ENCODE peak calls at places on chromosomes 16 and 17, in seven cellular contexts. N is AG10803, R is BJ, Y is cardiac muscle cell, O is A549, P is AG09309, E is esophagus squamous epithelium. S is an unnamed sample.

GRCh38 chr17:64387545-64388171 is 3.0 kb downstream of the PECAM1 start:
- DNase-seq in N (no peak), R (no peak), Y (no peak), O (no peak), P (no peak), E (no peak), S (no peak)

GRCh38 chr16:85415196-85415988 is 197.7 kb upstream of the GSE1 start:
- DNase-seq in N (no peak), R (no peak), Y (no peak), O (no peak), P (no peak), E (no peak), S (no peak)

GRCh38 chr17:57801044-57801711 is 48.7 kb downstream of the MRPS23 start:
- DNase-seq in N (no peak), R (no peak), Y (no peak), O (no peak), P (no peak), E (no peak), S (no peak)

GRCh38 chr17:77375917-77376651 is 235.3 kb downstream of the SEC14L1 start:
- DNase-seq in N (peak; percentile 82), R (no peak), Y (peak; percentile 82), O (no peak), P (no peak), E (no peak), S (no peak)

GRCh38 chr16:67470314-67470713 is 10.6 kb downstream of the ATP6V0D1 start:
- DNase-seq in N (peak; percentile 47), R (no peak), Y (no peak), O (no peak), P (no peak), E (no peak), S (no peak)

GRCh38 chr16:48628359-48628985 is 18.5 kb upstream of the N4BP1 start:
- DNase-seq in N (no peak), R (no peak), Y (no peak), O (no peak), P (no peak), E (no peak), S (no peak)

GRCh38 chr16:72850863-72851262 is 197.1 kb downstream of the ZFHX3 start:
- DNase-seq in N (peak; percentile 65), R (no peak), Y (peak; percentile 48), O (no peak), P (no peak), E (no peak), S (no peak)

GRCh38 chr16:87418644-87419043 is 26.5 kb downstream of the MAP1LC3B start:
- DNase-seq in N (no peak), R (no peak), Y (no peak), O (no peak), P (no peak), E (no peak), S (no peak)

GRCh38 chr17:10144456-10144855 is 54.0 kb downstream of the GAS7 start:
- DNase-seq in N (no peak), R (no peak), Y (peak; percentile 51), O (no peak), P (no peak), E (no peak), S (no peak)

GRCh38 chr17:7478276-7479138 is 924 bp downstream of the ZBTB4 start:
- DNase-seq in N (peak; percentile 48), R (no peak), Y (peak; percentile 43), O (peak; percentile 65), P (no peak), E (no peak), S (no peak)

GRCh38 chr17:15398291-15398690 is 56.9 kb upstream of the TEKT3 start:
- DNase-seq in N (peak; percentile 76), R (no peak), Y (peak; percentile 32), O (no peak), P (no peak), E (no peak), S (no peak)

GRCh38 chr16:80804061-80804450 is 342 bp downstream of the CDYL2 start:
- DNase-seq in N (peak; percentile 75), R (no peak), Y (peak; percentile 76), O (no peak), P (peak; percentile 17), E (no peak), S (no peak)

GRCh38 chr17:43880420-43880991 is 26.8 kb downstream of the MPP2 start:
- DNase-seq in N (peak; percentile 3), R (no peak), Y (peak; percentile 13), O (peak; percentile 94), P (no peak), E (no peak), S (no peak)

GRCh38 chr17:74454197-74455024 is 12.0 kb upstream of the CD300A start:
- DNase-seq in N (peak; percentile 66), R (no peak), Y (peak; percentile 92), O (peak; percentile 48), P (no peak), E (no peak), S (peak; percentile 51)

GRCh38 chr16:24962747-24963146 is 52.4 kb downstream of the ARHGAP17 start:
- DNase-seq in N (no peak), R (no peak), Y (no peak), O (no peak), P (no peak), E (no peak), S (no peak)

GRCh38 chr16:7938175-7938574 is 605.5 kb downstream of the RBFOX1 start:
- DNase-seq in N (no peak), R (no peak), Y (no peak), O (no peak), P (no peak), E (no peak), S (no peak)

GRCh38 chr17:37802712-37803416 is 58.0 kb upstream of the HNF1B start:
- DNase-seq in N (peak; percentile 89), R (peak; percentile 39), Y (peak; percentile 84), O (no peak), P (peak; percentile 44), E (no peak), S (no peak)

GRCh38 chr17:30475206-30475605 is 2.0 kb upstream of the GOSR1 start:
- DNase-seq in N (no peak), R (no peak), Y (no peak), O (no peak), P (no peak), E (no peak), S (no peak)

GRCh38 chr17:30476726-30477082 is 504 bp upstream of the GOSR1 start:
- DNase-seq in N (peak; percentile 4), R (no peak), Y (peak; percentile 33), O (no peak), P (no peak), E (no peak), S (no peak)

GRCh38 chr17:30472238-30472890 is 4.8 kb upstream of the GOSR1 start:
- DNase-seq in N (peak; percentile 9), R (no peak), Y (peak; percentile 59), O (no peak), P (no peak), E (no peak), S (no peak)

GRCh38 chr17:30477758-30478115 is 529 bp downstream of the GOSR1 start:
- DNase-seq in N (peak; percentile 20), R (no peak), Y (peak; percentile 27), O (peak; percentile 41), P (no peak), E (no peak), S (peak; percentile 0)

GRCh38 chr17:30477083-30477757 is at the start of gene GOSR1:
- DNase-seq in N (peak; percentile 95), R (peak; percentile 71), Y (peak; percentile 97), O (peak; percentile 96), P (peak; percentile 78), E (peak; percentile 48), S (peak; percentile 82)
- TF ChIP-seq CTCF in N (peak; percentile 80), R (peak; percentile 81), Y (peak; percentile 75), O (peak; percentile 84), P (peak; percentile 82), E (peak; percentile 63), S (peak; percentile 76)

GRCh38 chr16:56935201-56935600 is 3.3 kb downstream of the HERPUD1 start:
- DNase-seq in N (no peak), R (no peak), Y (no peak), O (no peak), P (no peak), E (no peak), S (no peak)
- H3K4me3 ChIP-seq in N (peak overlapping the region; percentile 98), R (peak overlapping the region; percentile 100), Y (no peak overlapping the region), O (no peak overlapping the region), P (peak overlapping the region; percentile 91), E (peak overlapping the region; percentile 90), S (no peak overlapping the region)

GRCh38 chr16:11006666-11007065 is 62.3 kb downstream of the CLEC16A start:
- DNase-seq in N (no peak), R (no peak), Y (no peak), O (no peak), P (no peak), E (no peak), S (no peak)

GRCh38 chr16:11005611-11005975 is 61.2 kb downstream of the CLEC16A start:
- DNase-seq in N (peak; percentile 65), R (no peak), Y (peak; percentile 33), O (no peak), P (no peak), E (no peak), S (no peak)

GRCh38 chr16:11004351-11004750 is 60.0 kb downstream of the CLEC16A start:
- DNase-seq in N (peak; percentile 67), R (no peak), Y (peak; percentile 52), O (no peak), P (no peak), E (no peak), S (no peak)

GRCh38 chr16:11003141-11003540 is 58.8 kb downstream of the CLEC16A start:
- DNase-seq in N (no peak), R (no peak), Y (no peak), O (no peak), P (no peak), E (no peak), S (no peak)

DNA sequence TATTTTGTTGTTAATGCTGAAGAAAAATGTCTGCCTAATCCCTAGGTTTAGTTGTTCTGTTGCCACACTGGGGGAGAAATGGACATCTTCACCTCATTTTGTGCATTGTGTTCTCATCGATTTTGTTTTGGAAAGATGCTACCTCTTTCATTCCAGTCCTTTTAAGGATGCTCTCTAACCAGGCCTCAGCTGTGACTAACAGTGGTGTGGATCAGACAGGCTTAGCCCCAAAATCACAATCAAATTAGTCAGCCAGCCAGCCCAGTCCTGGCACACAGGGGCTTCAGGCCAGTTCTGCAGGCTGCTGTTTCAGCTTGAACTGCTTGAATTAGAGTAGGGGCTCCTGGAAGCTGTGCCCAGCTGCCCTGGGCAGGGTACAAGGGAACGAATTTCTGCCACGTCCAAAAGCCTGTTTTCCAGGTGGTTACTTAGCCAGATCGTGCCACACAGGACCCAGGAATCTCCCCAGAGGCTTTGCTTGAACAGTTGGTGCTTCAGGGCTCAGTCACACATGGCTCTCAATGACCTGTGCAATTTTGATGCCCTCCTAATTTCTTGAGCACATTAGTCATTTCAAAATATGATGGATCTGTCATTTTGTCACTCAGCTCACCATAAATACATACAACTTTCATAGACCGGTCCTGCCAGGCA is 60.7 kb downstream of the CLEC16A start:
- DNase-seq in N (peak; percentile 75), R (no peak), Y (no peak), O (no peak), P (no peak), E (no peak), S (no peak)
- TF ChIP-seq CTCF in N (no peak), R (no peak), Y (no peak), O (no peak), P (no peak), E (no peak), S (no peak)

DNA sequence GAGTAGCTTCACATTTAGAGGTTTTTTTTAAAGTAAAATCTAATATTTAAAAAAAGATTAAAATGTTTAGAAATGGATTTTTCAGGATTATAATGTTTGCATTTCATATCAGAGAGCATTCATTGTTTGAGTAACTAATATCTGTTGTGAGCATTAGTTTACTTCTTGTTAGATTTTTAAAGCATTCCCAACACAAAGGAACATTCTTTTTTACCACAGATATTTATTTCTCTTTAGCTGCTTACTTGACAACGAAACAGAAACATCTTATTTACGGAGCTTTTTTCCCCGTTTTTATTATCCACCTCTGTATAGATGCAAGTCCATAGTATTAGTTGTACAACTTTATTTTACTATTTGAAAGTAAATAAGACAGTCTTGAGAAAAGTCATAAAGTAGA is 53.0 kb downstream of the NFAT5 start:
- DNase-seq in N (peak; percentile 33), R (no peak), Y (no peak), O (no peak), P (no peak), E (no peak), S (no peak)
- H3K4me3 ChIP-seq in N (no peak overlapping the region), R (no peak overlapping the region), Y (no peak overlapping the region), O (no peak overlapping the region), P (no peak overlapping the region), E (no peak overlapping the region), S (no peak overlapping the region)

S was measured in retinal pigment epithelial cell.